ENCODE peak calls at places on chromosomes 6 and 20, in ten cellular contexts. U, A, H, J, W, E, R, T, X and N are unnamed samples.

GRCh38 chr6:62805431-62805830 is 405.8 kb upstream of the FKBP1C start:
- DNase-seq in U (no peak), A (no peak), H (no peak), J (no peak), W (no peak), E (no peak), R (no peak), T (no peak), X (no peak), N (no peak)

GRCh38 chr6:30169658-30170614 is 6.6 kb downstream of the TRIM15 start:
- DNase-seq in U (peak; percentile 66), A (peak; percentile 53), H (no peak), J (peak; percentile 67), W (no peak), E (peak; percentile 49), R (peak; percentile 63), T (no peak), X (no peak), N (peak; percentile 63)

GRCh38 chr6:158488065-158488464 is 71.8 kb upstream of the TMEM181 start:
- DNase-seq in U (peak; percentile 71), A (no peak), H (no peak), J (peak; percentile 9), W (no peak), E (peak; percentile 99), R (peak; percentile 90), T (no peak), X (no peak), N (no peak)

GRCh38 chr6:16244446-16244845 is 6.1 kb downstream of the GMPR start:
- DNase-seq in U (no peak), A (no peak), H (no peak), J (no peak), W (no peak), E (no peak), R (no peak), T (peak; percentile 50), X (no peak), N (no peak)

GRCh38 chr20:50169329-50169823 is 15.9 kb upstream of the PEDS1 start:
- DNase-seq in U (peak; percentile 90), A (peak; percentile 69), H (peak; percentile 74), J (peak; percentile 87), W (no peak), E (peak; percentile 76), R (peak; percentile 82), T (peak; percentile 71), X (peak; percentile 67), N (peak; percentile 82)

GRCh38 chr6:160477901-160478300 is 129.7 kb downstream of the SLC22A3 start:
- DNase-seq in U (no peak), A (no peak), H (no peak), J (no peak), W (no peak), E (no peak), R (no peak), T (no peak), X (no peak), N (no peak)

GRCh38 chr6:47247227-47247797 is 62.4 kb downstream of the TNFRSF21 start:
- DNase-seq in U (peak; percentile 69), A (peak; percentile 94), H (peak; percentile 36), J (no peak), W (no peak), E (no peak), R (peak; percentile 50), T (peak; percentile 41), X (no peak), N (no peak)

GRCh38 chr6:5279891-5280338 is 18.6 kb downstream of the FARS2 start:
- DNase-seq in U (no peak), A (no peak), H (no peak), J (no peak), W (no peak), E (peak; percentile 11), R (no peak), T (no peak), X (no peak), N (no peak)

GRCh38 chr6:13661647-13662046 is 46.5 kb downstream of the NOL7 start:
- DNase-seq in U (no peak), A (no peak), H (no peak), J (no peak), W (no peak), E (no peak), R (no peak), T (no peak), X (no peak), N (no peak)

GRCh38 chr6:85126448-85127178 is 323.3 kb upstream of the NT5E start:
- DNase-seq in U (peak; percentile 75), A (peak; percentile 8), H (peak; percentile 66), J (peak; percentile 90), W (no peak), E (peak; percentile 2), R (peak; percentile 51), T (no peak), X (no peak), N (peak; percentile 66)

GRCh38 chr6:36973190-36973589 is 12.8 kb downstream of the MTCH1 start:
- DNase-seq in U (no peak), A (no peak), H (no peak), J (no peak), W (no peak), E (no peak), R (no peak), T (no peak), X (no peak), N (no peak)

GRCh38 chr20:17587831-17588230 is 18.0 kb downstream of the DSTN start:
- DNase-seq in U (no peak), A (no peak), H (no peak), J (no peak), W (no peak), E (no peak), R (no peak), T (no peak), X (no peak), N (no peak)
- H3K4me1 ChIP-seq in U (peaks cover 2% of the 10 kb centered on the region), A (peaks cover 6% of the 10 kb centered on the region), H (no peaks in the 10 kb centered on the region), J (no peaks in the 10 kb centered on the region), W (peaks cover 84% of the 10 kb centered on the region), E (peaks cover 12% of the 10 kb centered on the region), R (peaks cover 5% of the 10 kb centered on the region), T (peaks cover 90% of the 10 kb centered on the region), X (no peaks in the 10 kb centered on the region), N (peaks cover 11% of the 10 kb centered on the region)

GRCh38 chr6:129686941-129687627 is 22.9 kb downstream of the ARHGAP18 start:
- DNase-seq in U (no peak), A (peak; percentile 54), H (no peak), J (no peak), W (no peak), E (peak; percentile 52), R (no peak), T (no peak), X (peak; percentile 14), N (no peak)

GRCh38 chr6:129685640-129686031 is 24.3 kb downstream of the ARHGAP18 start:
- DNase-seq in U (no peak), A (no peak), H (no peak), J (no peak), W (no peak), E (no peak), R (no peak), T (no peak), X (no peak), N (no peak)

GRCh38 chr6:129683606-129684322 is 26.2 kb downstream of the ARHGAP18 start:
- DNase-seq in U (peak; percentile 97), A (peak; percentile 82), H (peak; percentile 58), J (peak; percentile 81), W (peak; percentile 51), E (peak; percentile 100), R (peak; percentile 99), T (peak; percentile 81), X (peak; percentile 51), N (peak; percentile 85)

GRCh38 chr6:129684903-129685639 is 24.9 kb downstream of the ARHGAP18 start:
- DNase-seq in U (no peak), A (no peak), H (no peak), J (no peak), W (no peak), E (no peak), R (no peak), T (no peak), X (no peak), N (no peak)

DNA sequence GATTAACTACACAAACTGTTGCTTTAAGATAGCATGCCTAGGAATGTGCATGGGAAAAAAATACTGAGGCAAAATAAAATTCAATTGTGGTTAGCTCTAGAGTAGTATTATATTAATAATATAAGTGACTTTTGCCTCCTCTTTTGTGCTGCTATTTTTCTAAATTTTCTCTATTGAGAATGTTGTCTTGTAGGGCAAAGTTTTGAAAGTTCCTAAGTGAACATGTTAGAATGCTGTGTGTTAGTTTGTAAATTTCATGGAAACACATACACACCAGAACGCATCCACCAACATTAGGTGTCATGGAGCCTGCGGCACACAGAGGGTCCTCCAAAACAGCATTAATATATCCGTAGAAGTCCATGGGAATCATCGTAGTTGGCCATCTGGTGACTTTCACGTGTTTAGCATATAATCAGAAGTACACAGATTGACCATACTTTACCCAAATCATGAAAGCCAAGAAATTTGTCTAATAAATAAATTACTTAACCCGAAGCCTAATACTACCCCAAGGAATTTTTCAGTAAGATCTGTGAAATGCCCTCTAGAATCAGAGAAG is 25.6 kb downstream of the ARHGAP18 start:
- DNase-seq in U (no peak), A (no peak), H (no peak), J (no peak), W (no peak), E (no peak), R (no peak), T (no peak), X (no peak), N (no peak)
- H3K4me1 ChIP-seq in U (peaks cover 71% of the 10 kb centered on the region), A (peaks cover 56% of the 10 kb centered on the region), H (peaks cover 2% of the 10 kb centered on the region), J (no peaks in the 10 kb centered on the region), W (peaks cover 52% of the 10 kb centered on the region), E (peaks cover 27% of the 10 kb centered on the region), R (peaks cover 28% of the 10 kb centered on the region), T (peaks cover 66% of the 10 kb centered on the region), X (peaks cover 49% of the 10 kb centered on the region), N (peaks cover 16% of the 10 kb centered on the region)

GRCh38 chr6:10722820-10723651 is at the start of gene TMEM14C:
- DNase-seq in U (peak; percentile 98), A (peak; percentile 87), H (peak; percentile 98), J (peak; percentile 99), W (peak; percentile 97), E (peak; percentile 99), R (peak; percentile 99), T (peak; percentile 99), X (peak; percentile 63), N (peak; percentile 99)
- H3K4me1 ChIP-seq in U (peaks cover 10% of the 10 kb centered on the region), A (peaks cover 27% of the 10 kb centered on the region), H (peaks cover 7% of the 10 kb centered on the region), J (peaks cover 6% of the 10 kb centered on the region), W (peaks cover 33% of the 10 kb centered on the region), E (peaks cover 8% of the 10 kb centered on the region), R (no peaks in the 10 kb centered on the region), T (peaks cover 46% of the 10 kb centered on the region), X (peaks cover 35% of the 10 kb centered on the region), N (peaks cover 21% of the 10 kb centered on the region)

GRCh38 chr6:52571099-52571755 is 5.6 kb downstream of the TRAM2 start:
- DNase-seq in U (peak; percentile 71), A (no peak), H (peak; percentile 55), J (peak; percentile 84), W (no peak), E (no peak), R (no peak), T (no peak), X (no peak), N (peak; percentile 36)

GRCh38 chr6:52574709-52575489 is 2.0 kb downstream of the TRAM2 start:
- DNase-seq in U (peak; percentile 34), A (no peak), H (no peak), J (no peak), W (no peak), E (no peak), R (peak; percentile 67), T (peak; percentile 37), X (peak; percentile 42), N (peak; percentile 74)

GRCh38 chr6:52570291-52570700 is 6.6 kb downstream of the TRAM2 start:
- DNase-seq in U (peak; percentile 36), A (no peak), H (no peak), J (no peak), W (no peak), E (no peak), R (peak; percentile 54), T (peak; percentile 46), X (no peak), N (peak; percentile 55)

GRCh38 chr6:52573295-52573694 is 3.6 kb downstream of the TRAM2 start:
- DNase-seq in U (peak; percentile 37), A (no peak), H (no peak), J (peak; percentile 74), W (no peak), E (no peak), R (no peak), T (no peak), X (no peak), N (no peak)

GRCh38 chr6:52572536-52572935 is 4.3 kb downstream of the TRAM2 start:
- DNase-seq in U (no peak), A (no peak), H (no peak), J (no peak), W (no peak), E (no peak), R (no peak), T (no peak), X (no peak), N (no peak)
- H3K4me1 ChIP-seq in U (peaks cover 74% of the 10 kb centered on the region), A (peaks cover 62% of the 10 kb centered on the region), H (peaks cover 27% of the 10 kb centered on the region), J (peaks cover 49% of the 10 kb centered on the region), W (peaks cover 81% of the 10 kb centered on the region), E (peaks cover 34% of the 10 kb centered on the region), R (peaks cover 40% of the 10 kb centered on the region), T (peaks cover 84% of the 10 kb centered on the region), X (peaks cover 41% of the 10 kb centered on the region), N (peaks cover 60% of the 10 kb centered on the region)